ENCODE peak calls at places on chromosomes 16 and 17, in four cellular contexts. Y is SK-N-SH, S is H1, V is K562. O is an unnamed sample.

GRCh38 chr17:66357037-66357436 is 54.6 kb downstream of the PRKCA start:
- DNase-seq in Y (no peak), S (no peak), V (no peak), O (no peak)

GRCh38 chr17:81840826-81841778 is 6.3 kb upstream of the PPP1R27 start:
- DNase-seq in Y (no peak), S (no peak), V (no peak), O (no peak)

GRCh38 chr16:68488559-68488958 is 40.3 kb upstream of the SMPD3 start:
- DNase-seq in Y (no peak), S (no peak), V (no peak), O (no peak)

GRCh38 chr17:56317351-56318208 is 164.3 kb downstream of the ANKFN1 start:
- DNase-seq in Y (no peak), S (no peak), V (no peak), O (no peak)

GRCh38 chr16:81445143-81445922 is 725 bp downstream of the CMIP start:
- DNase-seq in Y (peak), S (no peak), V (peak), O (no peak)

GRCh38 chr16:16090238-16090637 is 133.1 kb downstream of the ABCC6 start:
- DNase-seq in Y (no peak), S (no peak), V (no peak), O (no peak)

GRCh38 chr16:86961133-86961720 is 356.0 kb downstream of the C16orf95 start:
- DNase-seq in Y (no peak), S (no peak), V (no peak), O (no peak)

GRCh38 chr17:34568953-34569352 is 10.4 kb upstream of the TMEM132E start:
- DNase-seq in Y (no peak), S (no peak), V (no peak), O (no peak)

GRCh38 chr16:5428932-5429331 is 331.3 kb upstream of the EEF2KMT start:
- DNase-seq in Y (no peak), S (no peak), V (no peak), O (no peak)

GRCh38 chr16:28980929-28981328 is 3.9 kb upstream of the LAT start:
- DNase-seq in Y (no peak), S (no peak), V (no peak), O (no peak)

GRCh38 chr17:18076941-18077340 is 10.8 kb upstream of the DRG2 start:
- DNase-seq in Y (no peak), S (no peak), V (no peak), O (no peak)

GRCh38 chr17:41710472-41711090 is 1.6 kb upstream of the GAST start:
- DNase-seq in Y (no peak), S (no peak), V (no peak), O (no peak)

GRCh38 chr17:68346448-68346847 is 55.2 kb downstream of the ARSG start:
- DNase-seq in Y (no peak), S (no peak), V (no peak), O (peak)

GRCh38 chr16:15973460-15973859 is 24.0 kb downstream of the ABCC1 start:
- DNase-seq in Y (no peak), S (no peak), V (peak), O (no peak)

GRCh38 chr16:19382887-19383816 is 34.5 kb upstream of the TMC5 start:
- DNase-seq in Y (peak), S (no peak), V (no peak), O (no peak)

GRCh38 chr16:19883296-19883951 is 1.2 kb downstream of the GPRC5B start:
- DNase-seq in Y (peak), S (no peak), V (peak), O (no peak)

GRCh38 chr17:4072487-4073157 is 70.2 kb downstream of the ZZEF1 start:
- DNase-seq in Y (no peak), S (no peak), V (no peak), O (no peak)

GRCh38 chr17:76147211-76148014 is 6.4 kb upstream of the FOXJ1 start:
- DNase-seq in Y (peak), S (no peak), V (no peak), O (no peak)

GRCh38 chr17:81291662-81292061 is 3.4 kb downstream of the SLC38A10 start:
- DNase-seq in Y (peak), S (peak), V (peak), O (no peak)

GRCh38 chr17:4769628-4770027 is 2.1 kb upstream of the TM4SF5 start:
- DNase-seq in Y (no peak), S (no peak), V (no peak), O (no peak)

GRCh38 chr16:20612551-20613470 is 36.6 kb upstream of the ACSM2B start:
- DNase-seq in Y (no peak), S (no peak), V (no peak), O (no peak)

GRCh38 chr17:6753006-6753445 is 2.8 kb upstream of the XAF1 start:
- DNase-seq in Y (no peak), S (no peak), V (no peak), O (no peak)

GRCh38 chr17:19270951-19271611 is 33.9 kb downstream of the EPN2 start:
- DNase-seq in Y (no peak), S (no peak), V (peak), O (peak)

GRCh38 chr17:75691371-75692290 is 24.5 kb downstream of the SAP30BP start:
- DNase-seq in Y (no peak), S (no peak), V (no peak), O (no peak)

GRCh38 chr17:73493212-73493814 is 150.9 kb downstream of the SDK2 start:
- DNase-seq in Y (peak), S (no peak), V (no peak), O (no peak)

GRCh38 chr16:28067604-28068382 is 4.3 kb upstream of the GSG1L start:
- DNase-seq in Y (no peak), S (no peak), V (no peak), O (no peak)

GRCh38 chr17:2266865-2267228 is 36.7 kb downstream of the SMG6 start:
- DNase-seq in Y (no peak), S (no peak), V (no peak), O (no peak)

GRCh38 chr16:84423416-84423837 is 55.1 kb downstream of the ATP2C2 start:
- DNase-seq in Y (peak), S (no peak), V (peak), O (peak)

GRCh38 chr16:86664518-86665318 is 86.4 kb downstream of the FOXL1 start:
- DNase-seq in Y (no peak), S (no peak), V (peak), O (peak)

GRCh38 chr16:56281256-56281805 is 90.0 kb downstream of the GNAO1 start:
- DNase-seq in Y (peak), S (peak), V (peak), O (no peak)

GRCh38 chr17:622356-622755 is 92.3 kb downstream of the VPS53 start:
- DNase-seq in Y (no peak), S (no peak), V (no peak), O (no peak)

GRCh38 chr16:48602357-48603014 is 7.5 kb downstream of the N4BP1 start:
- DNase-seq in Y (no peak), S (no peak), V (no peak), O (no peak)

GRCh38 chr17:49821916-49822315 is 26.0 kb downstream of the TAC4 start:
- DNase-seq in Y (no peak), S (no peak), V (no peak), O (no peak)

DNA sequence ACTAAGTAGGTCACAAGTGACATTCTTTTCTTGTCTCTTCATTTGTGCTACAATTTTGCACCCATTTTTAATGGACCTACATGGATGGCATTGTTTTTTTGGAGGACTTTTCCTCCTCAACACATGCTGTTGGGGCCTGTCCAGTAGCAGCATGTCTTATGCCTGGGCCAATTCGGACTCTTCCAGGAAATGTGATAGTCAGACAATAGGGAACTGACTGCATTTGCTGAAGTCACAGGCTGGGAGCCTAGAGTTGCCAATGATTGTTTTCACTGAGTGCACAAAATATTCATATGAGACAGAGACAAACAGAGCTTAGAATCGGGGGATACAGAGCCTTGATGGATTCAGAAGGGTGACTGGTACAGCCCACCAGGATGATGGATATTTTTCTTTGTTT is 867.3 kb upstream of the GOT2 start:
- DNase-seq in Y (no peak), S (no peak), V (no peak), O (no peak)
- TF ChIP-seq NRF1 in Y (no peak), S (no peak), V (no peak), O (no peak)

GRCh38 chr17:33124185-33124584 is 132.5 kb downstream of the SPACA3 start:
- DNase-seq in Y (peak), S (no peak), V (no peak), O (no peak)

GRCh38 chr17:33126086-33126485 is 134.4 kb downstream of the SPACA3 start:
- DNase-seq in Y (no peak), S (no peak), V (no peak), O (no peak)

GRCh38 chr17:33125552-33125950 is 133.9 kb downstream of the SPACA3 start:
- DNase-seq in Y (no peak), S (no peak), V (no peak), O (no peak)

GRCh38 chr17:33127706-33128105 is 136.1 kb downstream of the SPACA3 start:
- DNase-seq in Y (no peak), S (no peak), V (no peak), O (no peak)

GRCh38 chr17:33124871-33125551 is 133.4 kb downstream of the SPACA3 start:
- DNase-seq in Y (no peak), S (no peak), V (no peak), O (no peak)
- TF ChIP-seq RAD21 in Y (no peak), S (no peak), V (no peak), O (no peak)

GRCh38 chr17:32504166-32504990 is 17.6 kb downstream of the CDK5R1 start:
- DNase-seq in Y (no peak), S (no peak), V (no peak), O (no peak)
- TF ChIP-seq NRF1 in Y (no peak), S (no peak), V (no peak), O (no peak)

GRCh38 chr17:44076716-44077594 is 6.4 kb downstream of the G6PC3 start:
- DNase-seq in Y (no peak), S (no peak), V (no peak), O (no peak)

GRCh38 chr17:44074231-44074910 is 3.8 kb downstream of the G6PC3 start:
- DNase-seq in Y (no peak), S (no peak), V (no peak), O (no peak)

GRCh38 chr17:44077595-44077909 is 7.0 kb downstream of the G6PC3 start:
- DNase-seq in Y (no peak), S (no peak), V (no peak), O (no peak)

GRCh38 chr17:44075598-44076293 is 5.2 kb downstream of the G6PC3 start:
- DNase-seq in Y (no peak), S (no peak), V (no peak), O (no peak)

DNA sequence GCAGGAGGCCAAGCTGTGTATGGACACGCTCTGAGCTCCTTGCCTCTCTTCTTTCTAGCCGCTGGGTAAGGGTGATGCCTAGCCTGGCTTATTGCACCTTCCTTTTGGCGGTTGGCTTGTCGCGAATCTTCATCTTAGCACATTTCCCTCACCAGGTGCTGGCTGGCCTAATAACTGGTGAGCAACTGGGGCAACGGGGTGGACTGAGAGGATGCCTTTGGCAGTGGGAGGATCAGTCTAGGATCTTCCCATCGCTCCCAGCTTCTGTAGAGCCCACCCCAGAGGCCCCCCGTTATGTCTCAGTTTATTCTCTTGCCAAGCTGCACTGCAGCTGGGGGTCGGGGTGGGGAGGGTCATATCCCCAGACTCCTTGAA is 4.4 kb downstream of the G6PC3 start:
- DNase-seq in Y (no peak), S (no peak), V (no peak), O (no peak)
- TF ChIP-seq RAD21 in Y (no peak), S (no peak), V (no peak), O (no peak)

DNA sequence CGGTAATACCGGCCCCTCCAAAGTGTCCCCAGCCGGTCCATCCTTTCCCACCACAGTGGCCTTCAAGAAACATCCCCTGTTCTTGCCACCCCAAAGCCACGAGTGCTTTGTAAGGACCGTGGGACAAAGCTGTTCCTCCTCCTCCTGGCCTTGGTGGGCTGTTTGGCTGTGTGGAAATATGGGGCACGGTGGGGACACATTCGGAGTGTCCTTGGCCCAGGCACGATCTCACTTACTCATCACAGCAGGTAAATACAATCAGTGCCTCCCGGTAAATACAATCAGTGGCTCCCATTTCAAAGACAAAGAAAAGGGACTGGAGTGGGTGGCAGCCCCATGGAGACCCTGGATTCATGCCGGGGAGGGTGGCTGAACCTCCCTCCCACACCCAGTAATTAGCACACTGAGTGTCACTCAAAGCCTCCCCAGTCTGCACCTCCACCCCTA is 10.4 kb downstream of the SCN4A start:
- DNase-seq in Y (no peak), S (no peak), V (no peak), O (no peak)
- TF ChIP-seq NRF1 in Y (no peak), S (no peak), V (no peak), O (no peak)

GRCh38 chr17:48382989-48383388 is 47.0 kb downstream of the SKAP1 start:
- DNase-seq in Y (no peak), S (no peak), V (no peak), O (no peak)
- TF ChIP-seq RAD21 in Y (no peak), S (no peak), V (no peak), O (no peak)

GRCh38 chr17:33342025-33342424 is 48.9 kb upstream of the ASIC2 start:
- DNase-seq in Y (no peak), S (no peak), V (no peak), O (no peak)
- TF ChIP-seq NRF1 in Y (no peak), S (no peak), V (no peak), O (no peak)

O was measured in GM12878.